ENCODE peak calls at places on chromosomes 12 and 14, in four cellular contexts. F is K562, M is HepG2, E is HCT116. Q is an unnamed sample.

GRCh38 chr14:102182901-102183619 is 43.4 kb downstream of the WDR20 start:
- DNase-seq in E (no peak), F (no peak), M (no peak), Q (no peak)

GRCh38 chr12:57626111-57626928 is 6.7 kb downstream of the B4GALNT1 start:
- DNase-seq in F (no peak), E (no peak), M (no peak), Q (no peak)

GRCh38 chr12:94184995-94185711 is 36.8 kb downstream of the PLXNC1 start:
- DNase-seq in M (no peak), F (no peak), E (no peak), Q (no peak)

GRCh38 chr14:68249534-68250517 is 430.2 kb downstream of the RAD51B start:
- DNase-seq in F (no peak), E (peak; percentile 74), M (no peak), Q (no peak)

GRCh38 chr12:24044973-24045703 is 95.7 kb upstream of the SOX5 start:
- DNase-seq in M (peak; percentile 78), F (no peak), E (no peak), Q (no peak)

GRCh38 chr12:25997401-25997973 is 39.0 kb downstream of the RASSF8 start:
- DNase-seq in E (peak; percentile 23), F (no peak), M (no peak), Q (no peak)

GRCh38 chr12:131218291-131219172 is 264.8 kb downstream of the ADGRD1 start:
- DNase-seq in E (no peak), F (peak; percentile 14), M (no peak), Q (peak; percentile 63)

GRCh38 chr12:93571854-93572711 is at the start of gene SOCS2:
- DNase-seq in F (peak; percentile 60), E (no peak), M (no peak), Q (no peak)

GRCh38 chr14:95460647-95461478 is 55.6 kb downstream of the SYNE3 start:
- DNase-seq in F (no peak), E (peak; percentile 37), M (no peak), Q (no peak)

GRCh38 chr14:51507556-51508511 is 143.9 kb upstream of the FRMD6 start:
- DNase-seq in M (no peak), E (no peak), F (no peak), Q (no peak)

GRCh38 chr12:98618952-98619351 is 25.5 kb downstream of the SLC25A3 start:
- DNase-seq in E (no peak), F (no peak), M (no peak), Q (no peak)

GRCh38 chr12:31322651-31323248 is 3.2 kb downstream of the SINHCAF start:
- DNase-seq in F (no peak), E (no peak), M (no peak), Q (peak; percentile 17)

GRCh38 chr12:124088232-124088907 is 115.4 kb downstream of the ZNF664 start:
- DNase-seq in E (no peak), F (no peak), M (no peak), Q (no peak)

GRCh38 chr12:124085419-124085818 is 112.4 kb downstream of the ZNF664 start:
- DNase-seq in F (no peak), M (no peak), E (no peak), Q (no peak)

GRCh38 chr12:124083708-124084107 is 110.7 kb downstream of the ZNF664 start:
- DNase-seq in M (no peak), E (no peak), F (no peak), Q (no peak)

GRCh38 chr12:124086299-124086898 is 113.4 kb downstream of the ZNF664 start:
- DNase-seq in M (no peak), E (no peak), F (no peak), Q (no peak)

DNA sequence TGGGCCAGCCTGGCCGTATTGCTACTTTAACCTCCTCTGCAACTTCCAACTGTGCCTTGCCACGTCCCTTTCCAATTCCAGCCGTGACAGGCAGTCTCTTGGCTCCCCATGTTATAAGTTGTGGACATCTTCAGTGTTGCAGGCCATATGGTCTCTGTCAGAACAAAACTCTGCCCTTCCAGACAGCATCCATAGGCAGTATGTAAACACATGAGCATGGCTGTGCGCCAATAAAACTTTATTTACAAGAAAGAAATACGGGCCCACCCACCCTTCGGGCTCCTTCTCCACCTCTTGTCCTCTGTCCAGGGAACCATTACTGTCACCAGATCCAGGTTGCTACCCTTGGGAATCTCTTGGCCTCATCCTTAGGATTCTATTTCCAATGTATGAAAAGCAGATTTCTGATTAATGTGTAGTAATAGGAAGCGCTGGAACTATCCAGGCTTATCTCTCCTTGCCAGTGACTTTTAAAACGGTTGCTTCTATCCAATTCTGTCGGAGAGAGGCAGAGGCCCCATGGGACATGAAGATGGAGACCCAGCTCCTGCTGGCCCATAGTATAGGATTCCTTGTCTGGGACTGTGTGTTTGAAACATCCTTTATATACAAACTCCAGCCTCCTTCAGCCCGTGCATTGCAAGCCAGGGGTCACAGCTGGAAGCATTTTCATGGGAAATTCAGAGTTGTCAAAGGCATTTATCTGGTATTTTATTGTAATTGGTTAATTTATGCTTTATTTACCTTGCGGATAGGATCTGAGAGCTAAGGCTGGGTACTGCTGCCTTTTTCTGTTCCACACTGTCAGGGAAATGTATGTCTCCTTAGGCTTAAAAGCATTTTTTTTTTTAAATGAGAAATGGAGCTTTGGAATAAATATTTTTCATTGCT is 114.5 kb downstream of the ZNF664 start:
- DNase-seq in F (no peak), E (no peak), M (no peak), Q (no peak)
- TF ChIP-seq FOSL1 in F (no peak), E (no peak), M (no peak), Q (no peak)

DNA sequence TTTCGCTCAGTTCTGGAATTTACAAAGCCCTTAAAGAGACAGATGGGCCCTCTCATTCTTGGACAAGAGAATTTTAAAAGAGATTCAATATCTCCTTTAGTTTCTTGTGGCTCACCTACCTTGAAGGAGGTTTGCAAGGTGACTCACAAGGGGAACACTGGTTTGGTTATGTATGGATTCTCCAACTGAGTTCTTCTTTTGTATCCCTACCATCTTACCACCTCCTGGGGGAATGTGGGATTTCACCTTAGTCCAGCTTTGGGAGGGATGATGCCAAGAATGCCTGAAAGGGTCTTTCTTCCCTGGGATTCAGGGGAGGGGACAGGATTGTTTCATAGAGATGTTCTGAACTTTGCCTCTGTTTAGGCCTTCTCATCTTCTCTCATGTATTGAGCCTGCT is 3.7 kb downstream of the PPP4R4 start:
- DNase-seq in E (no peak), F (no peak), M (no peak), Q (no peak)
- TF ChIP-seq FOSL1 in E (no peak), F (no peak), M (no peak), Q (no peak)

DNA sequence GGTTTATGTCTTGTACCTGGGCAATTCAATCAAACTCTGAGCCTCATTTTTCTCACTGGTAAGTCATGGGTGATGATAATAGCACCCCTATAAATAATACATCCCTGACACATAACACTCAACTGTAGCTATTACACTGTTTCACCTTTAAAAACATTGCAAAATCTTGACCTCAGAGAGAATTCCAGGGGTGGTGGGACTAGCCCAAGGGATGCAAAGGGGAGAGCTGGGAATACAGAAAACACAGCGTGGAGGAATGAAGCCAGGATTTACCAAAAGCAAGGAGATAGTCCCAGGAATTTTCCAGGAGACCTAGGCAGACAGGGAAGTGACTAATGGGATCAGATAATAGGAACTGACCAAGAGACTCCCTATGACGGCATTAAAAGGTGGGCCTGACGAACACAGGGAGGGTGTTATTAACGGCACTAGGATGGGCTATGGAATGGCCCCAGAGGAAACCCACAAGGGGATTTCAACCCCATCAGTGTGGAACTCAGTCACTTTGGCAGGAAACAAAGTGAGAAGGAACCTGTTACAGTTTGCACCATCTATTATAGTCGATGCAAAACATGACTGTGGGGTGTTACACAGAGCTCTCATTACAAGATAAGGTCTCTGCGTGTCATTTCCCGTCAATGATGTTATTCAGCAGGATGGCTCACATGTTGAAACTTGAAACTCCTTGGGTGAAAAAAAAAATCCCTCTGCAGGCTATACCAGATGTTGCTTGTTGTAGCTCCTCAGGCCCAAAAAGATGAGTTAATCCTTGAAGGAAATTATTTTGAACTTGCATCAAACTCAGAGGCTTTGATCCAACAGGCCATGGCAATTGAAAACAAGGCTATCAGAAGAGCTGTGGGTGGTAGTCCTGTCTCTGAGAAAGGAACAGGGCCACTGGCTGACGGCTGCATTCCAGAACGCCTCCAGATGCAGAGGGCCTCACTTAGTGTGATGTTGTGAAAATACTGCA is 58.7 kb downstream of the DRAM1 start:
- DNase-seq in E (no peak), M (no peak), F (no peak), Q (no peak)
- TF ChIP-seq FOSL1 in E (no peak), M (no peak), F (peak; percentile 49), Q (no peak)

GRCh38 chr14:50056457-50056856 is 59.9 kb downstream of the VCPKMT start:
- DNase-seq in F (no peak), M (no peak), E (no peak), Q (no peak)
- TF ChIP-seq FOSL1 in F (no peak), M (no peak), E (no peak), Q (no peak)

GRCh38 chr14:52876311-52876710 is 74.5 kb downstream of the FERMT2 start:
- DNase-seq in E (no peak), F (no peak), M (no peak), Q (no peak)

GRCh38 chr14:52874389-52874788 is 76.5 kb downstream of the FERMT2 start:
- DNase-seq in M (no peak), F (no peak), E (no peak), Q (no peak)

GRCh38 chr14:52877628-52878027 is 73.2 kb downstream of the FERMT2 start:
- DNase-seq in E (no peak), M (no peak), F (no peak), Q (no peak)

GRCh38 chr14:52876806-52877205 is 74.0 kb downstream of the FERMT2 start:
- DNase-seq in E (no peak), F (no peak), M (no peak), Q (no peak)

DNA sequence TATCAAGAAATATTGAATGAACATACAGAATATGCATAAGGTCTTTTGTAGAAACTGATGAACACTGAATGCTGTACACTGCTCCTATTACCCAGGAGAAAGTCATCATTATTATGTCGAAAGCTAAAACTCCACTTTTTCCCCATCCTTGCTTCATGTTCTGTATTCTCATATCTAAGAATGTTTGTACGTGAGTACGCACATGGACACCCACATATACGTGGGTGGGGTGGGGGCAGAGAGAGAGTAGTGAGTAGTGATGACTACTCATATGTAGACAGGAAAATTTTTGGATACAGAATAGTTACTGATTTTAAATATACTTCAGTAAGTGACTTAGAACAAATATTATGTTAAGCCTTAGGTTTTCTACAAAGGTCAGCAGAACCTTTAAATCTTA is 75.1 kb downstream of the FERMT2 start:
- DNase-seq in E (no peak), F (no peak), M (no peak), Q (no peak)
- TF ChIP-seq FOSL1 in E (no peak), F (no peak), M (no peak), Q (no peak)

DNA sequence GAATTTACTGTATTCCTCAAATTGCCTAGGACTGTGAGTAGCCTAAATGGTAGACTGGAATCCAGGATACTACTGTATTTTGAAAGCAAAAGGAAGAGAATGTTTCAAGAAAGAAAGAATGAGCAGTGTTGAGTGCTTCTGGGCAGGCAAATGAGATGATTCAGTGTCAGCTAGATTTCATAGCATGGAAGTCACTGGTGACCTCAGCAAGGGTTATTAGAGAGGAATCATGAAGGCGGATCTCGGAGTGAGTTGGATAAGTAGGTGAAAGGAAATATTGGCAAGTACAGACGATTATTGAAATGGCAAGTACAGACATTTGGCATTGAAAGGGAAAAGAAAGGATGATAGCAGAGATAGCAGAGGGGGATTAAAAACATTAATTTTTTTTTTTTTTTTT is 27.1 kb downstream of the VRK1 start:
- DNase-seq in M (no peak), F (no peak), E (no peak), Q (no peak)
- TF ChIP-seq FOSL1 in M (no peak), F (no peak), E (no peak), Q (no peak)